ENCODE peak calls at places on chromosomes 11 and 22, in six cellular contexts. N is GM23338, A is PC-9, Q is PC-3, G is endothelial cell of umbilical vein, I is H1. K is an unnamed sample. For H3K79me2, the result is how much of the 10 kb centered on the place peaks cover.

GRCh38 chr11:4865855-4866254 is 15.8 kb upstream of the OR51T1 start:
- DNase-seq in G (no peak), A (no peak), N (no peak), Q (no peak), I (no peak), K (no peak)

GRCh38 chr11:57476223-57476882 is 16.0 kb downstream of the RTN4RL2 start:
- DNase-seq in N (peak), G (no peak), I (peak), Q (peak), A (no peak), K (no peak)

GRCh38 chr11:46299425-46300067 is 22.1 kb downstream of the CREB3L1 start:
- DNase-seq in G (no peak), Q (peak), N (no peak), I (no peak), A (peak), K (no peak)

GRCh38 chr22:33519974-33520903 is 400.0 kb downstream of the LARGE1 start:
- DNase-seq in N (no peak), G (no peak), I (no peak), Q (no peak), A (no peak), K (no peak)

GRCh38 chr11:26319906-26320305 is 12.0 kb upstream of the ANO3 start:
- DNase-seq in N (peak), Q (no peak), I (no peak), A (no peak), G (no peak), K (no peak)

GRCh38 chr11:46305295-46305694 is 27.8 kb downstream of the CREB3L1 start:
- DNase-seq in G (no peak), N (no peak), A (peak), Q (no peak), I (no peak), K (no peak)

GRCh38 chr11:83284501-83285051 is 1.6 kb downstream of the CCDC90B start:
- DNase-seq in N (no peak), A (no peak), I (no peak), Q (no peak), G (peak), K (no peak)

GRCh38 chr11:122215244-122215992 is 99.4 kb upstream of the BLID start:
- DNase-seq in N (peak), Q (peak), A (no peak), G (peak), I (peak), K (no peak)

GRCh38 chr11:93169950-93170561 is 27.7 kb downstream of the SLC36A4 start:
- DNase-seq in G (peak), I (no peak), Q (peak), N (peak), A (no peak), K (no peak)

GRCh38 chr22:31449521-31449920 is 40.1 kb downstream of the EIF4ENIF1 start:
- DNase-seq in A (no peak), Q (no peak), G (no peak), N (no peak), I (no peak), K (no peak)

GRCh38 chr11:298406-299065 is 790 bp downstream of the IFITM5 start:
- DNase-seq in N (no peak), G (no peak), A (no peak), I (no peak), Q (no peak), K (no peak)

GRCh38 chr11:14582835-14583234 is 60.8 kb upstream of the PDE3B start:
- DNase-seq in G (no peak), I (no peak), Q (no peak), A (no peak), N (no peak), K (no peak)

GRCh38 chr11:86360775-86361395 is 13.8 kb upstream of the CCDC81 start:
- DNase-seq in A (peak), I (no peak), Q (peak), G (peak), N (peak), K (no peak)

GRCh38 chr22:41286639-41287091 is 678 bp upstream of the RANGAP1 start:
- DNase-seq in G (no peak), A (no peak), Q (no peak), I (no peak), N (no peak), K (no peak)

GRCh38 chr22:42397332-42398246 is 34.6 kb downstream of the NFAM1 start:
- DNase-seq in N (no peak), A (no peak), I (no peak), G (peak), Q (no peak), K (no peak)

GRCh38 chr11:134119094-134119493 is 50.2 kb downstream of the JAM3 start:
- DNase-seq in Q (no peak), N (no peak), A (no peak), I (no peak), G (peak), K (peak)

GRCh38 chr11:16738949-16739262 is 459 bp downstream of the C11orf58 start:
- DNase-seq in N (no peak), G (no peak), A (no peak), I (no peak), Q (no peak), K (no peak)

GRCh38 chr11:118592616-118593367 is 14.6 kb upstream of the PHLDB1 start:
- DNase-seq in N (no peak), I (no peak), A (no peak), G (no peak), Q (no peak), K (no peak)

GRCh38 chr22:35630387-35630793 is 13.3 kb upstream of the MB start:
- DNase-seq in A (peak), G (no peak), I (no peak), N (peak), Q (peak), K (peak)

GRCh38 chr22:30309981-30310672 is 16.6 kb downstream of the TBC1D10A start:
- DNase-seq in A (peak), N (no peak), I (no peak), Q (no peak), G (no peak), K (no peak)

GRCh38 chr11:44658451-44658850 is 68.3 kb upstream of the TSPAN18 start:
- DNase-seq in A (no peak), N (peak), I (no peak), Q (peak), G (peak), K (no peak)

GRCh38 chr22:50236731-50237409 is 8.0 kb downstream of the TUBGCP6 start:
- DNase-seq in A (no peak), G (no peak), I (peak), Q (peak), N (peak), K (no peak)

GRCh38 chr11:15826008-15826650 is 530.2 kb downstream of the SOX6 start:
- DNase-seq in Q (no peak), I (no peak), G (no peak), A (no peak), N (no peak), K (no peak)

GRCh38 chr11:120471131-120471530 is 40.4 kb upstream of the GRIK4 start:
- DNase-seq in A (no peak), G (no peak), I (no peak), Q (peak), N (no peak), K (no peak)

GRCh38 chr11:117724104-117724503 is 72.9 kb downstream of the DSCAML1 start:
- DNase-seq in A (no peak), G (no peak), I (no peak), Q (no peak), N (no peak), K (no peak)

GRCh38 chr22:19522190-19522880 is 1.9 kb downstream of the CLDN5 start:
- DNase-seq in I (no peak), Q (no peak), A (no peak), G (peak), N (no peak), K (no peak)

GRCh38 chr11:13388741-13389140 is 74.3 kb downstream of the BTBD10 start:
- DNase-seq in N (no peak), Q (no peak), I (no peak), A (no peak), G (no peak), K (no peak)

GRCh38 chr22:42742940-42743339 is 22.3 kb upstream of the A4GALT start:
- DNase-seq in I (peak), G (no peak), Q (no peak), N (peak), A (no peak), K (no peak)

GRCh38 chr22:21450320-21450831 is 16.8 kb upstream of the TMEM191C start:
- DNase-seq in I (peak), N (peak), G (no peak), A (no peak), Q (no peak), K (no peak)

GRCh38 chr11:92707173-92707619 is 262.3 kb upstream of the MTNR1B start:
- DNase-seq in Q (no peak), G (no peak), A (no peak), N (no peak), I (no peak), K (peak)

GRCh38 chr22:42970029-42970428 is 44.9 kb downstream of the PACSIN2 start:
- DNase-seq in G (no peak), A (peak), N (no peak), I (no peak), Q (peak), K (no peak)

GRCh38 chr22:43993072-43993760 is 30.9 kb upstream of the PARVB start:
- DNase-seq in G (peak), A (peak), N (peak), I (peak), Q (peak), K (no peak)

GRCh38 chr11:77019976-77020591 is 14.1 kb upstream of the B3GNT6 start:
- DNase-seq in I (no peak), G (peak), N (no peak), Q (peak), A (peak), K (no peak)

GRCh38 chr22:30947821-30948454 is 20.6 kb downstream of the MORC2 start:
- DNase-seq in A (no peak), G (peak), Q (peak), N (peak), I (no peak), K (no peak)

GRCh38 chr11:126917531-126918204 is 82.9 kb downstream of the KIRREL3 start:
- DNase-seq in G (no peak), A (peak), N (no peak), I (no peak), Q (peak), K (peak)

GRCh38 chr11:86069408-86070086 is 663 bp upstream of the PICALM start:
- DNase-seq in G (peak), A (peak), Q (peak), I (no peak), N (peak), K (peak)

GRCh38 chr11:117600261-117600783 is 196.7 kb downstream of the DSCAML1 start:
- DNase-seq in Q (no peak), I (no peak), G (no peak), A (no peak), N (no peak), K (no peak)

GRCh38 chr22:48151641-48152040 is 1389.2 kb downstream of the TBC1D22A start:
- DNase-seq in Q (no peak), I (no peak), N (no peak), G (no peak), A (no peak), K (no peak)
- H2AFZ ChIP-seq in Q (no peak), I (no peak), N (no peak), G (no peak), A (no peak), K (no peak)

GRCh38 chr11:1750840-1751520 is 585 bp upstream of the IFITM10 start:
- DNase-seq in Q (no peak), G (no peak), I (no peak), A (no peak), N (no peak), K (no peak)
- H3K79me2 ChIP-seq in Q (under half), G (under half), I (under half), A (under half), N (under half), K (under half)

GRCh38 chr11:94305146-94305545 is 766 bp downstream of the IZUMO1R start:
- DNase-seq in A (no peak), N (no peak), I (no peak), G (no peak), Q (peak), K (peak)

GRCh38 chr11:94303884-94304459 is 408 bp upstream of the IZUMO1R start:
- DNase-seq in N (no peak), A (no peak), Q (no peak), I (no peak), G (peak), K (no peak)

GRCh38 chr11:94307101-94307791 is 2.9 kb downstream of the IZUMO1R start:
- DNase-seq in Q (no peak), A (no peak), G (no peak), I (no peak), N (no peak), K (no peak)

GRCh38 chr11:94304559-94304958 is at the start of gene IZUMO1R:
- DNase-seq in I (no peak), Q (no peak), N (no peak), G (no peak), A (no peak), K (no peak)

DNA sequence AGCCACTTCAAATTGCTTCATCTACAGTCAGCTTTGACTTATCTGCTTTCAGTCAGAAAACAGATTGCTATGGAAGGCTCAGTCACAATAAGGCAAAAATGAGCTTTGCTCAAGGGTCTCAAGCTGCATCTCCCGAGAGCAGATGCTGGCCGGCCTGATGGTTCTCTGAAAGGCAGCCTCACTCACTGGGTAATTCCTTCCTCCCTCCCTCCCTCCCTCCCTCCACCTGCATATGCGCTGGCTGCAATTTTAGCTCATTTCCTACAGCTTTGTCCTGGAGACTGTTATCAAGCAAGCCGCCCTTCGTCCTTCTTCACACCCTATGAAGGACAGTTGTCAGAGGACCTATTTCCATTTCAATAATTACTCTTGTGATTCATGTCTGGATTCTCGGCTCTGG is 1.6 kb upstream of the IZUMO1R start:
- DNase-seq in Q (no peak), I (no peak), N (peak), G (no peak), A (no peak), K (no peak)
- H3K4me2 ChIP-seq in Q (no peak), I (peak), N (peak), G (no peak), A (no peak), K (no peak)

DNA sequence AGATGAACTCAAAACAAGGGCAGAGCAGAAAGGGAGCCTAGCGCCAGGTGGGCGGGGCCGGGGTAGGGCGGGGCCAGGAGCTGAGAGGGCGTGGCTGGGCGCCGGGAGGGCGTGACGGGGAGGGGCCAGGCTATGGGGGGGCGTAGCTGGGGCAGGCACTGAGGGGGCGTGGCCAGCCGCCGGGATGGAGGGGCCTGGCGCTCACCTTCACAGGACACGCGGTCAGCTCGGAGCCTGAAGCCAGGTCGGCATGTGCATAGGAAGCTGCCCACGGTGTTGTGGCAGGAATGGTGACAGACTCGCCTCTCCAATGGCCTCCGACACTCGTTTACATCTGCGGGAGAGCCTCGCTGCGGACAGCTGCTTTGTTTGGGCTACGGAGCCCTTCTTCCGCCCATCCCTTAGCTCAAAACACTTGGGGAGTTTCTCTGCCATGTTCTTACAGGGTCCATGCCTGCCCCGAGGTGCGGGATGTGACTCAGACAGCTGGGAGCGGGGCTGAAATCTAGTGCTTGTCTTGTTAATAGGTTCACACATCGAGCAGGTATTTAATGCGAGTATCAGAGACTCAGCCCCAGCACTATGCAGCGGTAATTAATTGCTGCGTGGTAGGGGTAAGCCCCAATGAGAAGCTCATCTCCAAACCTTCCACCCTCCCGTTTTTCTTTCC is 13.4 kb downstream of the VWCE start:
- DNase-seq in Q (no peak), N (peak), G (peak), A (no peak), I (peak), K (peak)
- H2AFZ ChIP-seq in Q (no peak), N (no peak), G (peak), A (no peak), I (peak), K (peak)

GRCh38 chr22:37484115-37485005 is 1.8 kb downstream of the MFNG start:
- DNase-seq in A (no peak), N (no peak), G (peak), Q (no peak), I (no peak), K (no peak)
- H3K79me2 ChIP-seq in A (under half), N (under half), G (half or more), Q (under half), I (under half), K (under half)